ENCODE peak calls at places on chromosome 2, in five cellular contexts. A is body of pancreas, X is DND-41, J is left ventricle myocardium inferior, D is right atrium auricular region. B is an unnamed sample.

GRCh38 chr2:199370150-199370780 is 87.5 kb downstream of the SATB2 start:
- DNase-seq in D (no peak), A (no peak), X (no peak), J (no peak), B (no peak)

GRCh38 chr2:49255325-49256023 is 101.2 kb upstream of the FSHR start:
- DNase-seq in X (no peak), J (no peak), D (no peak), A (no peak), B (no peak)

GRCh38 chr2:136823291-136823690 is 57.9 kb downstream of the THSD7B start:
- DNase-seq in J (no peak), A (no peak), D (no peak), X (no peak), B (no peak)

GRCh38 chr2:164843346-164843841 is 1.8 kb upstream of the COBLL1 start:
- DNase-seq in X (no peak), D (no peak), A (no peak), J (no peak), B (no peak)

GRCh38 chr2:54106631-54107454 is 8.6 kb upstream of the ACYP2 start:
- DNase-seq in X (peak; percentile 65), J (no peak), A (peak; percentile 44), D (no peak), B (peak; percentile 24)

GRCh38 chr2:211591456-211591855 is 947.1 kb downstream of the ERBB4 start:
- DNase-seq in J (no peak), D (no peak), X (no peak), A (no peak), B (no peak)

GRCh38 chr2:106073608-106074406 is 120.3 kb downstream of the UXS1 start:
- DNase-seq in A (no peak), J (no peak), D (no peak), X (no peak), B (no peak)

GRCh38 chr2:65316072-65316471 is 88.4 kb downstream of the ACTR2 start:
- DNase-seq in J (peak; percentile 66), X (no peak), A (peak; percentile 25), D (peak; percentile 78), B (no peak)

GRCh38 chr2:37858197-37858711 is 66.8 kb upstream of the RMDN2 start:
- DNase-seq in J (no peak), A (no peak), D (no peak), X (no peak), B (no peak)

GRCh38 chr2:39266139-39266805 is 22.5 kb upstream of the CDKL4 start:
- DNase-seq in J (no peak), D (no peak), A (no peak), X (no peak), B (no peak)

GRCh38 chr2:44168684-44169154 is at the start of gene PPM1B:
- DNase-seq in J (peak; percentile 100), D (peak; percentile 99), A (peak; percentile 99), X (no peak), B (no peak)

GRCh38 chr2:156124458-156124857 is 208.1 kb downstream of the NR4A2 start:
- DNase-seq in A (no peak), J (no peak), D (no peak), X (no peak), B (no peak)

GRCh38 chr2:140863713-140864112 is 1267.1 kb downstream of the LRP1B start:
- DNase-seq in J (no peak), A (no peak), D (no peak), X (no peak), B (no peak)

GRCh38 chr2:95331606-95332005 is 34.5 kb downstream of the KCNIP3 start:
- DNase-seq in J (peak; percentile 2), D (no peak), A (no peak), X (no peak), B (no peak)

GRCh38 chr2:46803911-46804670 is 111.5 kb downstream of the MCFD2 start:
- DNase-seq in X (no peak), A (no peak), D (peak; percentile 54), J (no peak), B (no peak)

GRCh38 chr2:173075056-173075780 is 428 bp upstream of the MAP3K20 start:
- DNase-seq in J (no peak), A (no peak), D (no peak), X (no peak), B (no peak)

GRCh38 chr2:127479219-127479825 is 47.0 kb downstream of the IWS1 start:
- DNase-seq in J (no peak), D (no peak), X (no peak), A (no peak), B (peak; percentile 43)

GRCh38 chr2:49616800-49617199 is 462.5 kb upstream of the FSHR start:
- DNase-seq in D (no peak), J (no peak), A (no peak), X (no peak), B (no peak)

DNA sequence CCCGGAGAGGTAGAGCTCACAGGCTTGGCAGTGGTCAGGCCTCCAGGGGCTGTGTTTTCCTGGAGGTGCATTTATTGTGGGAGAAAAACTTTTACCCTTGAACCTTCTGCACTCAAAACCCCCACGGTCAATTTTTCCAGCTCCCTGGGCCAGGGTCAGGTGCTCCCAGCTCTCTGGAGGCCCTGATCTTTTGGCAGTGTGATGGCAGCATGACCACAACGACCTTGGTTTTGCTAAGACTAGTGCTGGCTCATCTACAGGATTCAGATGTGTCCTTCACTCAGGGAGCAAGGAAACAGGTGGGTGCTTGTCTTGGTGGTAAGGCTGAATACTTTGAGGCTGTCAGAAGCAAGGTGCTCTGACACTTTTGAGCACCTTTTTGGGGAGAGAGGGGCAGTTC is 92.3 kb downstream of the CCDC93 start:
- DNase-seq in A (no peak), J (peak; percentile 22), X (no peak), D (no peak), B (no peak)
- H3K36me3 ChIP-seq in A (peaks cover 14% of the 10 kb centered on the region), J (peaks cover 88% of the 10 kb centered on the region), X (peaks cover 69% of the 10 kb centered on the region), D (peaks cover 62% of the 10 kb centered on the region), B (peaks cover 71% of the 10 kb centered on the region)

GRCh38 chr2:286774-287392 is 1.0 kb downstream of the ALKAL2 start:
- DNase-seq in A (peak; percentile 42), J (no peak), X (no peak), D (no peak), B (no peak)
- H3K4me3 ChIP-seq in A (no peak overlapping the region), J (peak overlapping the region; percentile 67), X (no peak overlapping the region), D (peak overlapping the region; percentile 56), B (no peak overlapping the region)

GRCh38 chr2:229880892-229881553 is 40.8 kb downstream of the TRIP12 start:
- DNase-seq in X (no peak), A (no peak), D (no peak), J (no peak), B (no peak)
- H3K36me3 ChIP-seq in X (peaks cover 45% of the 10 kb centered on the region), A (no peaks in the 10 kb centered on the region), D (peaks cover 31% of the 10 kb centered on the region), J (peaks cover 29% of the 10 kb centered on the region), B (peaks cover 29% of the 10 kb centered on the region)

DNA sequence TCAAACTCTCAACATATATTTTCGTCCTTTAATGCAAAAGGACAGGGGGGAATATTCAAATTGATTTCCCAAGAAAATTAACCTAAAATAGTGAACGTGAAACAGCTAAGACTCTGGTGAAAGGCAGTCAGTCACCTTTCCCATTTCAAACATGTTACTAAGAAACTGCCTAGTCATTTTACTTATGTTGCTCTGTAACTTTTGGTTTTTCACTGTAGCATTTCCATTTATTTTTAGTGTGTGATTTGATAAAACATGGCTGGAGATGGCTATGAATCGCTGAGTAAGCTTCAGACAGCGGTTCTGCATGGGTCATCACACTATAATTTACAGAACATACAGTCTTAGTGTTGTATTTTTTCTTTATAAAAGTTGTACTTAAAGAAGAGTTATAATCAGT is 16.0 kb upstream of the KIDINS220 start:
- DNase-seq in D (no peak), J (no peak), A (no peak), X (no peak), B (no peak)
- H3K4me3 ChIP-seq in D (no peak overlapping the region), J (no peak overlapping the region), A (no peak overlapping the region), X (no peak overlapping the region), B (no peak overlapping the region)